ENCODE peak calls at places on chromosome 12, in eight cellular contexts. P, I, E, S, Y, Z, J and V are unnamed samples.
A peak's percentile ranks its signal among the peaks of the same experiment; 100 is the strongest.

GRCh38 chr12:62215506-62215905 is 44.7 kb upstream of the USP15 start:
- DNase-seq in Y (no peak), Z (no peak), E (no peak), P (no peak), J (no peak), S (no peak), I (no peak), V (no peak)

GRCh38 chr12:1122803-1123202 is 131.8 kb downstream of the ERC1 start:
- DNase-seq in P (no peak), I (no peak), J (no peak), E (no peak), S (no peak), Z (no peak), Y (no peak), V (no peak)

GRCh38 chr12:109738209-109738608 is 24.6 kb downstream of the FAM222A start:
- DNase-seq in I (no peak), E (no peak), J (no peak), S (peak; percentile 6), Z (no peak), P (no peak), Y (peak; percentile 3), V (no peak)

GRCh38 chr12:75812341-75813018 is 219.1 kb downstream of the PHLDA1 start:
- DNase-seq in J (no peak), Z (peak; percentile 70), S (no peak), Y (no peak), I (peak; percentile 47), E (no peak), P (no peak), V (peak; percentile 45)

GRCh38 chr12:79252358-79253075 is 387.9 kb downstream of the SYT1 start:
- DNase-seq in J (no peak), P (no peak), I (peak; percentile 69), E (no peak), Z (no peak), S (no peak), Y (no peak), V (no peak)

GRCh38 chr12:86194721-86195120 is 61.5 kb downstream of the MGAT4C start:
- DNase-seq in S (no peak), J (no peak), Z (no peak), E (no peak), I (no peak), Y (no peak), P (no peak), V (no peak)

GRCh38 chr12:15982471-15982870 is 71.3 kb downstream of the DERA start:
- DNase-seq in S (no peak), J (no peak), E (no peak), Z (peak; percentile 70), P (no peak), I (peak; percentile 75), Y (no peak), V (peak; percentile 63)

GRCh38 chr12:131608740-131609665 is 101.9 kb upstream of the SFSWAP start:
- DNase-seq in Z (peak; percentile 85), I (peak; percentile 22), S (peak; percentile 47), J (peak; percentile 79), E (no peak), Y (peak; percentile 88), P (no peak), V (peak; percentile 27)

GRCh38 chr12:13443498-13443897 is 247.0 kb downstream of the EMP1 start:
- DNase-seq in Y (peak; percentile 77), I (no peak), P (no peak), J (no peak), Z (no peak), E (no peak), S (no peak), V (no peak)

GRCh38 chr12:122523846-122524718 is 2.7 kb downstream of the RSRC2 start:
- DNase-seq in P (no peak), Z (no peak), S (no peak), E (no peak), J (no peak), I (no peak), Y (no peak), V (no peak)

GRCh38 chr12:71599213-71599612 is 64.4 kb downstream of the ZFC3H1 start:
- DNase-seq in I (no peak), E (no peak), Y (no peak), J (no peak), Z (no peak), P (no peak), S (no peak), V (no peak)

GRCh38 chr12:64877363-64878004 is 53.0 kb downstream of the TBC1D30 start:
- DNase-seq in Y (no peak), S (no peak), E (no peak), P (no peak), I (no peak), J (no peak), Z (no peak), V (no peak)

GRCh38 chr12:92470608-92471021 is 232.2 kb upstream of the PLEKHG7 start:
- DNase-seq in P (no peak), Z (no peak), E (no peak), I (no peak), S (no peak), J (no peak), Y (no peak), V (no peak)

GRCh38 chr12:109824731-109825130 is 8.5 kb downstream of the TRPV4 start:
- DNase-seq in I (no peak), J (no peak), S (no peak), Y (no peak), E (no peak), Z (no peak), P (no peak), V (no peak)

GRCh38 chr12:59787610-59788009 is 191.8 kb downstream of the SLC16A7 start:
- DNase-seq in E (no peak), P (no peak), I (no peak), Y (no peak), Z (no peak), S (no peak), J (no peak), V (no peak)

GRCh38 chr12:123134265-123134664 is 16.6 kb downstream of the PITPNM2 start:
- DNase-seq in Z (no peak), E (no peak), S (no peak), J (no peak), I (no peak), P (no peak), Y (no peak), V (no peak)

GRCh38 chr12:124786065-124786964 is 77.3 kb downstream of the SCARB1 start:
- DNase-seq in J (no peak), S (peak; percentile 52), Y (peak; percentile 92), Z (peak; percentile 65), P (peak; percentile 52), E (no peak), I (peak; percentile 80), V (peak; percentile 88)

GRCh38 chr12:5997260-5997659 is 52.2 kb upstream of the ANO2 start:
- DNase-seq in S (no peak), Y (no peak), I (peak; percentile 1), P (no peak), J (no peak), Z (no peak), E (no peak), V (no peak)

GRCh38 chr12:108629824-108630476 is 3.7 kb downstream of the SELPLG start:
- DNase-seq in J (no peak), P (peak; percentile 40), Y (peak; percentile 71), E (no peak), I (peak; percentile 81), Z (peak; percentile 85), S (no peak), V (peak; percentile 85)

GRCh38 chr12:43208627-43209026 is 343.4 kb downstream of the ADAMTS20 start:
- DNase-seq in E (no peak), P (peak; percentile 50), I (no peak), J (no peak), Y (no peak), S (no peak), Z (no peak), V (no peak)

GRCh38 chr12:70449758-70450341 is 83.8 kb downstream of the KCNMB4 start:
- DNase-seq in P (no peak), J (no peak), E (no peak), Y (no peak), Z (no peak), S (no peak), I (no peak), V (no peak)

GRCh38 chr12:42666671-42667243 is 77.2 kb upstream of the PRICKLE1 start:
- DNase-seq in S (no peak), Z (no peak), P (no peak), J (no peak), Y (no peak), I (no peak), E (no peak), V (no peak)

GRCh38 chr12:47808049-47808448 is 11.7 kb downstream of the HDAC7 start:
- DNase-seq in I (peak; percentile 61), J (no peak), E (no peak), Y (peak; percentile 77), S (peak; percentile 44), P (no peak), Z (no peak), V (peak; percentile 28)

GRCh38 chr12:2813573-2814185 is 1.2 kb downstream of the ITFG2 start:
- DNase-seq in J (peak; percentile 62), P (no peak), E (no peak), Z (peak; percentile 75), I (peak; percentile 75), S (no peak), Y (no peak), V (peak; percentile 66)

GRCh38 chr12:14664434-14665023 is 31.9 kb downstream of the GUCY2C start:
- DNase-seq in E (no peak), Y (no peak), I (peak; percentile 58), J (no peak), P (peak; percentile 1), S (no peak), Z (peak; percentile 30), V (peak; percentile 43)